ENCODE peak calls at places on chromosome 4, in ten cellular contexts. M is heart right ventricle; R is fibroblast of lung; Y is esophagus squamous epithelium; K is HCT116; T is left lung; Q is lung; A is ovary; C is IMR-90; H is CD8-positive, alpha-beta T cell. O is an unnamed sample.

GRCh38 chr4:149017022-149017734 is 575.0 kb upstream of the NR3C2 start:
- DNase-seq in M (no peak), R (no peak), Y (no peak), K (no peak), T (no peak), Q (no peak), A (no peak), C (no peak), H (no peak), O (no peak)

GRCh38 chr4:174521800-174522182 is 497 bp downstream of the HPGD start:
- DNase-seq in M (peak; percentile 3), R (no peak), Y (no peak), K (no peak), T (peak; percentile 81), Q (peak; percentile 30), A (no peak), C (no peak), H (no peak), O (peak; percentile 67)

GRCh38 chr4:70734168-70734954 is 12.6 kb downstream of the RUFY3 start:
- DNase-seq in M (no peak), R (peak; percentile 52), Y (no peak), K (no peak), T (no peak), Q (no peak), A (no peak), C (peak; percentile 55), H (no peak), O (peak; percentile 41)

GRCh38 chr4:119097282-119097900 is 38.2 kb upstream of the MYOZ2 start:
- DNase-seq in M (no peak), R (no peak), Y (no peak), K (no peak), T (no peak), Q (no peak), A (no peak), C (no peak), H (no peak), O (no peak)

GRCh38 chr4:169823685-169824084 is 65.9 kb upstream of the HPF1 start:
- DNase-seq in M (peak; percentile 47), R (peak; percentile 54), Y (no peak), K (no peak), T (no peak), Q (no peak), A (no peak), C (peak; percentile 60), H (no peak), O (no peak)

GRCh38 chr4:188435381-188435780 is 296.1 kb downstream of the TRIML1 start:
- DNase-seq in M (no peak), R (no peak), Y (no peak), K (no peak), T (no peak), Q (no peak), A (no peak), C (peak; percentile 19), H (no peak), O (no peak)

GRCh38 chr4:146916479-146917076 is 29.1 kb downstream of the TTC29 start:
- DNase-seq in M (no peak), R (peak; percentile 64), Y (no peak), K (peak; percentile 26), T (no peak), Q (no peak), A (no peak), C (peak; percentile 47), H (no peak), O (no peak)

GRCh38 chr4:8504279-8505007 is 63.9 kb downstream of the TRMT44 start:
- DNase-seq in M (no peak), R (no peak), Y (no peak), K (no peak), T (no peak), Q (no peak), A (peak; percentile 73), C (no peak), H (no peak), O (no peak)

GRCh38 chr4:39348371-39349265 is 17.5 kb downstream of the RFC1 start:
- DNase-seq in M (no peak), R (no peak), Y (no peak), K (no peak), T (no peak), Q (no peak), A (no peak), C (peak; percentile 56), H (no peak), O (no peak)

GRCh38 chr4:73676881-73677323 is 56.7 kb upstream of the RASSF6 start:
- DNase-seq in M (no peak), R (peak; percentile 81), Y (no peak), K (no peak), T (no peak), Q (no peak), A (peak; percentile 68), C (peak; percentile 88), H (no peak), O (no peak)

GRCh38 chr4:54657556-54658313 is at the start of gene KIT:
- DNase-seq in M (peak; percentile 12), R (peak; percentile 17), Y (no peak), K (no peak), T (peak; percentile 83), Q (no peak), A (peak; percentile 86), C (peak; percentile 32), H (no peak), O (peak; percentile 64)

GRCh38 chr4:162634390-162634789 is 470.6 kb upstream of the FSTL5 start:
- DNase-seq in M (no peak), R (no peak), Y (no peak), K (no peak), T (no peak), Q (no peak), A (no peak), C (no peak), H (no peak), O (no peak)

GRCh38 chr4:16761031-16761430 is 137.4 kb downstream of the LDB2 start:
- DNase-seq in M (no peak), R (no peak), Y (no peak), K (no peak), T (no peak), Q (no peak), A (no peak), C (no peak), H (no peak), O (no peak)

GRCh38 chr4:32460972-32461371 is 1740.8 kb downstream of the PCDH7 start:
- DNase-seq in M (no peak), R (no peak), Y (no peak), K (no peak), T (no peak), Q (no peak), A (no peak), C (no peak), H (no peak), O (no peak)

GRCh38 chr4:32462944-32463343 is 1742.8 kb downstream of the PCDH7 start:
- DNase-seq in M (no peak), R (peak; percentile 45), Y (no peak), K (peak; percentile 27), T (no peak), Q (no peak), A (no peak), C (peak; percentile 3), H (no peak), O (no peak)
- H3K27me3 ChIP-seq in M (no peaks in the 10 kb centered on the region), R (no peaks in the 10 kb centered on the region), Y (no peaks in the 10 kb centered on the region), K (no peaks in the 10 kb centered on the region), T (no peaks in the 10 kb centered on the region), Q (no peaks in the 10 kb centered on the region), A (no peaks in the 10 kb centered on the region), C (no peaks in the 10 kb centered on the region), H (no peaks in the 10 kb centered on the region), O (no peaks in the 10 kb centered on the region)

GRCh38 chr4:2798399-2799301 is 5.8 kb downstream of the SH3BP2 start:
- DNase-seq in M (peak; percentile 80), R (peak; percentile 18), Y (no peak), K (no peak), T (peak; percentile 92), Q (peak; percentile 76), A (peak; percentile 73), C (no peak), H (no peak), O (peak; percentile 85)
- H3K27ac ChIP-seq in M (peak overlapping the region; percentile 89), R (no peak overlapping the region), Y (peak overlapping the region; percentile 89), K (peak overlapping the region; percentile 18), T (peak overlapping the region; percentile 96), Q (peak overlapping the region; percentile 95), A (peak overlapping the region; percentile 19), C (no peak overlapping the region), H (no peak overlapping the region), O (peak overlapping the region; percentile 73)

DNA sequence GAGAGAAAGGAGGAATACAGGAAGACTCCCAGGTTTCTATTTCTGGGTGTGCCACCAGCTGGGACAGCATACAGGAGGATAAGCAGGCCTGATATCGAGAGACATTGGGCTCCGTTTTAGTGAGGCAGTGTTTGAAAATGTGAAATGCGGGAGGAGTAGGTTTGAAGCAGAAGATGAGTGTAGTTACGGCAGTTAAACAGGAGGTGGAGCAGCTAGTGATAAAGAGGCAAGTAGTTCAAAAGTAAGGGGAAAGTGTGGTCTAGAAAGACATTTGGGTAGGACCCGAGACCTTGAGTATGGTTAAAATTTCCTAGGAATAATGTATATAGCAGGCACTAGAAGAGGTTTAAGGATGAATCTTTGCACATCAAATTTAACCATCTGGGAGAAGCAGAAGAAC is 42.4 kb downstream of the DCUN1D4 start:
- DNase-seq in M (no peak), R (peak; percentile 32), Y (no peak), K (peak; percentile 13), T (no peak), Q (no peak), A (no peak), C (peak; percentile 28), H (no peak), O (no peak)
- TF ChIP-seq CTCF in M (peak; percentile 21), R (peak; percentile 50), Y (peak; percentile 26), K (no peak), T (no peak), Q (no peak), A (no peak), C (peak; percentile 31), H (peak; percentile 23), O (peak; percentile 20)

GRCh38 chr4:5881340-5881739 is 11.5 kb downstream of the CRMP1 start:
- DNase-seq in M (no peak), R (no peak), Y (no peak), K (no peak), T (no peak), Q (no peak), A (no peak), C (peak; percentile 6), H (no peak), O (no peak)

GRCh38 chr4:5885733-5886132 is 7.2 kb downstream of the CRMP1 start:
- DNase-seq in M (no peak), R (no peak), Y (no peak), K (no peak), T (no peak), Q (no peak), A (no peak), C (no peak), H (no peak), O (no peak)

GRCh38 chr4:5883916-5884315 is 9.0 kb downstream of the CRMP1 start:
- DNase-seq in M (no peak), R (no peak), Y (no peak), K (no peak), T (no peak), Q (no peak), A (no peak), C (no peak), H (no peak), O (no peak)

GRCh38 chr4:5884804-5885203 is 8.1 kb downstream of the CRMP1 start:
- DNase-seq in M (no peak), R (no peak), Y (no peak), K (no peak), T (no peak), Q (no peak), A (no peak), C (no peak), H (no peak), O (no peak)

DNA sequence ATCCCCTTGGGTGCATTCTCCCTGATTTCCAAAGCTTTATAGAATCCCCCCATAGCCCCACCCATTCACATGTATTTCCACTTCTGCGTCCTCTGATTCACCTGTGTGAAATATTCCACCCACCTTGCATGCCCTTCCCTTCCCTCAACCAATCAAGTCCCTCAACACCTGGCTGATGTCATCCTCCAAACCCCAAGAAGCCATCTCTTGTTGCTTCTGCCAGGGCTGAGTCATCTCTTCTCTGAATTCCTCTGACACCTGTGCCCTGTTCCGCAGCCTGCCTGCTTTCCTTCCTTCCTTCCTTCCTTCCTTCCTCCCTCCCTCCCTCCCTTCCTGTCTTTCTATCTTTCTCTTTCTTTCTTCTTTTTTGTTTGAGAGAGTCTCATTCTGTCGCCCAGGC is 9.9 kb downstream of the CRMP1 start:
- DNase-seq in M (no peak), R (no peak), Y (no peak), K (no peak), T (no peak), Q (no peak), A (no peak), C (no peak), H (no peak), O (no peak)
- H3K27me3 ChIP-seq in M (peaks cover 42% of the 10 kb centered on the region), R (peaks cover 7% of the 10 kb centered on the region), Y (peaks cover 2% of the 10 kb centered on the region), K (peaks cover 42% of the 10 kb centered on the region), T (peaks cover 53% of the 10 kb centered on the region), Q (peaks cover 4% of the 10 kb centered on the region), A (no peaks in the 10 kb centered on the region), C (peaks cover 6% of the 10 kb centered on the region), H (peaks cover 6% of the 10 kb centered on the region), O (peaks cover 8% of the 10 kb centered on the region)

O was measured in colonic mucosa.